ENCODE peak calls at places on chromosomes 12 and 14, in five cellular contexts. V is mucosa of descending colon, N is fibroblast of pulmonary artery, Q is astrocyte of the spinal cord, M is left ventricle myocardium inferior. B is an unnamed sample.

GRCh38 chr12:106090586-106091411 is 48.0 kb downstream of the NUAK1 start:
- DNase-seq in V (no peak), N (peak), Q (peak), M (no peak), B (peak)

GRCh38 chr12:59119676-59120075 is 199.4 kb upstream of the LRIG3 start:
- DNase-seq in V (no peak), N (peak), Q (no peak), M (no peak), B (peak)

GRCh38 chr12:6038160-6038559 is 86.3 kb downstream of the VWF start:
- DNase-seq in V (peak), N (peak), Q (peak), M (no peak), B (peak)

GRCh38 chr14:53953002-53953827 is 3.4 kb downstream of the BMP4 start:
- DNase-seq in V (peak), N (peak), Q (peak), M (peak), B (peak)

GRCh38 chr12:121791671-121792496 is 1.6 kb downstream of the RHOF start:
- DNase-seq in V (peak), N (no peak), Q (no peak), M (no peak), B (no peak)

GRCh38 chr12:121038861-121039654 is at the start of gene OASL:
- DNase-seq in V (peak), N (peak), Q (no peak), M (no peak), B (peak)

GRCh38 chr14:54675236-54676125 is 108.6 kb downstream of the SAMD4A start:
- DNase-seq in V (no peak), N (no peak), Q (peak), M (no peak), B (no peak)

GRCh38 chr12:57592551-57593165 is 1.7 kb downstream of the PIP4K2C start:
- DNase-seq in V (no peak), N (no peak), Q (no peak), M (no peak), B (peak)

GRCh38 chr12:89836026-89836425 is 127.4 kb upstream of the ATP2B1 start:
- DNase-seq in V (no peak), N (peak), Q (no peak), M (no peak), B (no peak)

GRCh38 chr12:26298785-26299621 is 103.6 kb downstream of the SSPN start:
- DNase-seq in V (peak), N (peak), Q (peak), M (no peak), B (peak)

GRCh38 chr14:71383510-71383909 is 476.3 kb downstream of the PCNX1 start:
- DNase-seq in V (no peak), N (no peak), Q (no peak), M (no peak), B (no peak)

GRCh38 chr14:37539992-37540391 is 55.1 kb downstream of the FOXA1 start:
- DNase-seq in V (no peak), N (no peak), Q (no peak), M (no peak), B (no peak)

GRCh38 chr14:76653875-76654572 is 107.2 kb upstream of the VASH1 start:
- DNase-seq in V (no peak), N (no peak), Q (no peak), M (no peak), B (no peak)

GRCh38 chr12:19572920-19573558 is 133.7 kb downstream of the AEBP2 start:
- DNase-seq in V (peak), N (peak), Q (peak), M (no peak), B (peak)

GRCh38 chr12:117091758-117092510 is 7.3 kb downstream of the TESC start:
- DNase-seq in V (no peak), N (no peak), Q (no peak), M (no peak), B (no peak)

GRCh38 chr14:102675396-102675795 is 82.9 kb downstream of the RCOR1 start:
- DNase-seq in V (no peak), N (no peak), Q (no peak), M (no peak), B (no peak)

GRCh38 chr14:25828562-25828961 is 769.3 kb downstream of the NOVA1 start:
- DNase-seq in V (no peak), N (no peak), Q (no peak), M (no peak), B (no peak)

GRCh38 chr12:94265966-94266365 is 117.6 kb downstream of the PLXNC1 start:
- DNase-seq in V (no peak), N (no peak), Q (no peak), M (no peak), B (no peak)

GRCh38 chr12:87165733-87166375 is 863.3 kb downstream of the C12orf50 start:
- DNase-seq in V (no peak), N (no peak), Q (no peak), M (no peak), B (no peak)

GRCh38 chr14:64973026-64973442 is 898 bp upstream of the RAB15 start:
- DNase-seq in V (peak), N (no peak), Q (no peak), M (no peak), B (no peak)

GRCh38 chr14:74571441-74571841 is 40.6 kb downstream of the LTBP2 start:
- DNase-seq in V (no peak), N (peak), Q (no peak), M (no peak), B (no peak)

GRCh38 chr14:74573421-74574091 is 38.5 kb downstream of the LTBP2 start:
- DNase-seq in V (no peak), N (no peak), Q (peak), M (no peak), B (no peak)

GRCh38 chr14:74570696-74571095 is 41.3 kb downstream of the LTBP2 start:
- DNase-seq in V (no peak), N (no peak), Q (no peak), M (no peak), B (no peak)

GRCh38 chr14:74572829-74573360 is 39.1 kb downstream of the LTBP2 start:
- DNase-seq in V (no peak), N (no peak), Q (peak), M (no peak), B (no peak)

DNA sequence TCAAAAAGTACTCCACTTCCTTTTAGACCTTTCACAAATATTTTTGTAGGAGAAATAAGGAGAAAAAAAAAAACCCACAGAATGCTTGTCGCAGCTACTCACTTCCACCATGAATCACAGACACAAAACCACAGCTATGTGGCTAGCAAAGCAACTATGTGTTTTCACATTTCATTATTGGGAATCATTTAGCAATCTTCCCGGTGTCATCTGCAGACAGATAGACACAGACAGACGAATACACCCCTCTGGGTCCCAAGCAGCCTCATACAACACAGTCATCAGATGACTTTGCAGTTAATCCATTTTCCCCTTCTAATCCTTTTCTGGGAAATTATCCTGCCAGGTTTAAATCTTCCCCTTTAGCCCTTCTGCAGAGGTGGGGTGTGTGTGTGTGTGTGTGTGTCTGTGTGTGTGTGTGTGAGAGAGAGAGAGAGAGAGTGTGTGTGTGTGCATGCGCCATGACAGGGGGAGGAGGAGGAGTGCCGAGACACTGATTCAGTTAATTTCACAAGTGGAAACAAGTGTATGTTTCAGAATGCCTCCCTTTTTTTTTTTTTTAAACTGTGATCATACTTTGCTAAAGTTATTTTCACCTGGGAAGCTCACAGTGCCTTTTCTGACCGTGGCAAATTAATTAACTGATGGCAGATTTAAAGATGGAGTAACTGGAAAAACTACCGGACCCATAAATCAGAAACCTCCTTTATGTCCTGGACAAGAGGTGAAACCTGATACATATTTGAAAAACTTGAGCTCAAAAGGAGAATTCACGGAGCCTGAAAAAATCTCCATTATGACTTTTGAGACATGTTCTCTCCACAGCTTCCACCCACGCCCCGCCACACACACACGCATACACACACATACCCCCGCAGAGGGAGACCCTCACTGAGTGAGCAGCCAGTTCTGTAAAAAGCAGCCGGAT is 39.9 kb downstream of the LTBP2 start:
- DNase-seq in V (no peak), N (peak), Q (peak), M (no peak), B (peak)
- H3K4me3 ChIP-seq in V (no peak), N (peak), Q (peak), M (peak), B (no peak)

DNA sequence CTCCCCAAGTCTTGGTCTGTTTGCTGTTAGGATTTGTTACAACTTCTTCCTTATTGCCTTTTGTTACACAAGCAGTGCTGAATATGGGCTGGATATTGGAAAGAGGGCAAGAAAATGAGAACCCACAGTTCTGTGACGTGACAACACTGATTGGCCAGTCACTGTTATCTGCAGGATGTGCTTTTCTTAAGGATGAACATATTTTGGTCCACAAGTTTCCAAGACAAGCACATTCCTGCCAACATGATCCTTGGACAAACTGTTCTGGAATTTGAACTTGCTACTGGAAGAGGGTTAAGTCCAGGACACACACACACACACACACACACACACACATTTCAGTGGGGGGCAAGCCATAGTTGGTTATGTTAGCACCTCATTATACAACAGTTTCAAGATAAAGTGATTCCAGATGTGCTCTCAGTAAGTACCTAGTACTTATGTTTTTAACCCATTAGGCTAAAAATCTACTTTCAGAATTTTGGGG is 16.6 kb upstream of the SLC38A2 start:
- DNase-seq in V (no peak), N (peak), Q (peak), M (no peak), B (peak)
- H3K4me3 ChIP-seq in V (no peak), N (no peak), Q (no peak), M (no peak), B (no peak)

GRCh38 chr12:54019924-54020586 is 8.2 kb upstream of the HOXC6 start:
- DNase-seq in V (no peak), N (no peak), Q (no peak), M (no peak), B (no peak)

GRCh38 chr12:54020587-54020969 is 7.7 kb upstream of the HOXC6 start:
- DNase-seq in V (no peak), N (no peak), Q (no peak), M (no peak), B (no peak)

GRCh38 chr12:54022960-54023884 is 5.0 kb upstream of the HOXC6 start:
- DNase-seq in V (no peak), N (no peak), Q (no peak), M (no peak), B (no peak)

GRCh38 chr12:54021006-54021405 is 7.2 kb upstream of the HOXC6 start:
- DNase-seq in V (no peak), N (no peak), Q (no peak), M (no peak), B (no peak)

GRCh38 chr12:54021432-54022013 is 6.7 kb upstream of the HOXC6 start:
- DNase-seq in V (no peak), N (no peak), Q (no peak), M (no peak), B (no peak)
- H3K4me3 ChIP-seq in V (no peak), N (no peak), Q (peak), M (no peak), B (no peak)

GRCh38 chr12:108382437-108382801 is 43.3 kb upstream of the CMKLR1 start:
- DNase-seq in V (no peak), N (no peak), Q (no peak), M (no peak), B (no peak)
- H3K4me3 ChIP-seq in V (no peak), N (no peak), Q (no peak), M (no peak), B (no peak)

DNA sequence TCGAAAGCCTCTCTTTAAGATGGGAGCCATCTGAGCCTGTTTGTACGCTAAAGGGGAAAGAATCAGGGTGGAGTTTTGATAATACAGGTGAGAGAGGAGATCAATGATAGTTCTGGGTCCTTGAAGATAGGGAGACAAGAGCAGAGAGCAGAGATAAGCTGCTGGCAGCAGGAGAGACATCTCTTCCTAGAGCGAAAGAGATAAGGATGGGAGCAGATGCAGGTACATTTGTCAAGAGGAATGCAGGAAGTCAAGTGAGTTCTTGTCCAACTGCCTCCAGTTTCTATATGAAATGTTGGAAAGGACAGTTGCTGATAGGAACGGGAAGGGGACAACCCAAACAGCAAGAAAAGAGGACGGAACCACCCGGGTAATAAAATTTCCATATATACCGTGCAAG is 24.7 kb upstream of the HIF1A start:
- DNase-seq in V (no peak), N (no peak), Q (no peak), M (no peak), B (no peak)
- H3K4me3 ChIP-seq in V (no peak), N (no peak), Q (no peak), M (no peak), B (no peak)